ENCODE peak calls at places on chromosome 9, in four cellular contexts. U, S, I and G are unnamed samples.
A peak's percentile ranks its signal among the peaks of the same experiment; 100 is the strongest.

GRCh38 chr9:8627944-8628679 is 828.5 kb upstream of the DMAC1 start:
- DNase-seq in U (no peak), S (no peak), I (no peak), G (no peak)

GRCh38 chr9:71758785-71759184 is 9.5 kb downstream of the CEMIP2 start:
- DNase-seq in U (no peak), S (peak; percentile 79), I (no peak), G (no peak)

GRCh38 chr9:105246656-105247162 is 2.3 kb downstream of the SLC44A1 start:
- DNase-seq in U (no peak), S (no peak), I (no peak), G (no peak)

GRCh38 chr9:30519756-30520155 is 1864.7 kb upstream of the ACO1 start:
- DNase-seq in U (no peak), S (peak; percentile 17), I (no peak), G (no peak)

GRCh38 chr9:128341435-128341849 is 1.1 kb downstream of the SLC27A4 start:
- DNase-seq in U (peak; percentile 75), S (peak; percentile 82), I (no peak), G (peak; percentile 55)

GRCh38 chr9:128411373-128412119 is 9.1 kb upstream of the CERCAM start:
- DNase-seq in U (no peak), S (no peak), I (no peak), G (no peak)

GRCh38 chr9:121272401-121272948 is 4.5 kb downstream of the GSN start:
- DNase-seq in U (no peak), S (no peak), I (no peak), G (no peak)

GRCh38 chr9:83701769-83702168 is 6.0 kb downstream of the UBQLN1 start:
- DNase-seq in U (no peak), S (peak; percentile 76), I (peak; percentile 47), G (no peak)

GRCh38 chr9:99873531-99873930 is 32.9 kb upstream of the STX17 start:
- DNase-seq in U (no peak), S (peak; percentile 73), I (peak; percentile 19), G (no peak)

GRCh38 chr9:14652729-14653377 is 40.4 kb downstream of the ZDHHC21 start:
- DNase-seq in U (no peak), S (peak; percentile 53), I (no peak), G (peak; percentile 42)

GRCh38 chr9:129776938-129777768 is 24.3 kb upstream of the PTGES start:
- DNase-seq in U (peak; percentile 42), S (peak; percentile 97), I (peak; percentile 98), G (peak; percentile 64)

GRCh38 chr9:135514342-135515082 is 6.7 kb upstream of the LCN1 start:
- DNase-seq in U (no peak), S (no peak), I (no peak), G (no peak)

GRCh38 chr9:34536685-34537084 is 13.9 kb upstream of the ENHO start:
- DNase-seq in U (no peak), S (no peak), I (no peak), G (no peak)

GRCh38 chr9:92590386-92590785 is 54.6 kb upstream of the ECM2 start:
- DNase-seq in U (no peak), S (no peak), I (no peak), G (peak; percentile 67)

GRCh38 chr9:126517751-126518261 is 95.9 kb upstream of the LMX1B start:
- DNase-seq in U (no peak), S (no peak), I (no peak), G (no peak)

GRCh38 chr9:36632892-36633291 is 60.2 kb downstream of the MELK start:
- DNase-seq in U (no peak), S (peak; percentile 23), I (no peak), G (peak; percentile 43)

GRCh38 chr9:87249029-87249428 is 248.6 kb upstream of the DAPK1 start:
- DNase-seq in U (no peak), S (no peak), I (no peak), G (no peak)

GRCh38 chr9:130794923-130795495 is 40.0 kb upstream of the ABL1 start:
- DNase-seq in U (no peak), S (no peak), I (no peak), G (no peak)

GRCh38 chr9:89802809-89803355 is 198.1 kb downstream of the GADD45G start:
- DNase-seq in U (no peak), S (no peak), I (no peak), G (peak; percentile 59)

GRCh38 chr9:69885474-69885929 is 64.9 kb downstream of the CFAP95 start:
- DNase-seq in U (no peak), S (peak; percentile 88), I (no peak), G (no peak)

GRCh38 chr9:124087226-124087625 is 75.7 kb downstream of the LHX2 start:
- DNase-seq in U (no peak), S (no peak), I (no peak), G (no peak)

GRCh38 chr9:122374885-122375420 is 4.1 kb downstream of the PTGS1 start:
- DNase-seq in U (no peak), S (no peak), I (no peak), G (peak; percentile 62)

GRCh38 chr9:133057006-133057405 is 4.8 kb upstream of the CEL start:
- DNase-seq in U (no peak), S (no peak), I (no peak), G (no peak)

GRCh38 chr9:122402403-122403268 is 31.8 kb downstream of the PTGS1 start:
- DNase-seq in U (peak; percentile 55), S (peak; percentile 95), I (peak; percentile 89), G (no peak)

GRCh38 chr9:91777437-91777836 is 172.6 kb downstream of the ROR2 start:
- DNase-seq in U (no peak), S (no peak), I (peak; percentile 37), G (no peak)

GRCh38 chr9:81720450-81721086 is 31.2 kb upstream of the TLE1 start:
- DNase-seq in U (no peak), S (peak; percentile 20), I (no peak), G (no peak)

GRCh38 chr9:130042406-130042930 is 521 bp downstream of the FNBP1 start:
- DNase-seq in U (peak; percentile 37), S (peak; percentile 22), I (no peak), G (no peak)

GRCh38 chr9:30925635-30926034 is 1458.8 kb upstream of the ACO1 start:
- DNase-seq in U (no peak), S (no peak), I (no peak), G (no peak)

GRCh38 chr9:101018391-101018990 is 10.0 kb upstream of the PLPPR1 start:
- DNase-seq in U (no peak), S (no peak), I (no peak), G (peak; percentile 47)